ENCODE peak calls at places on chromosomes 1 and 21, in nine cellular contexts. R, J, P, X, F, V, Z, N and Y are unnamed samples.

GRCh38 chr1:226121587-226122400 is 59.3 kb downstream of the H3-3A start:
- DNase-seq in R (peak), J (peak), P (no peak), X (peak), F (peak), V (peak), Z (peak), N (peak), Y (peak)

GRCh38 chr1:178101654-178102053 is 7.8 kb downstream of the RASAL2 start:
- DNase-seq in R (no peak), J (no peak), P (no peak), X (no peak), F (no peak), V (no peak), Z (peak), N (no peak), Y (no peak)

GRCh38 chr1:84467298-84467697 is 11.8 kb upstream of the RPF1 start:
- DNase-seq in R (no peak), J (no peak), P (no peak), X (no peak), F (peak), V (no peak), Z (no peak), N (no peak), Y (no peak)

GRCh38 chr1:236836157-236836556 is 41.1 kb downstream of the MTR start:
- DNase-seq in R (no peak), J (no peak), P (no peak), X (no peak), F (no peak), V (no peak), Z (no peak), N (no peak), Y (no peak)

GRCh38 chr1:151282883-151283725 is 1.0 kb downstream of the ZNF687 start:
- DNase-seq in R (peak), J (peak), P (no peak), X (no peak), F (peak), V (no peak), Z (no peak), N (peak), Y (no peak)

GRCh38 chr1:68448365-68448764 is 1.4 kb downstream of the RPE65 start:
- DNase-seq in R (no peak), J (no peak), P (no peak), X (no peak), F (no peak), V (peak), Z (no peak), N (no peak), Y (no peak)

GRCh38 chr1:92749024-92749634 is 35.8 kb downstream of the EVI5 start:
- DNase-seq in R (no peak), J (no peak), P (no peak), X (no peak), F (peak), V (peak), Z (peak), N (no peak), Y (peak)

GRCh38 chr21:28627691-28628090 is 365.0 kb downstream of the LTN1 start:
- DNase-seq in R (no peak), J (no peak), P (no peak), X (no peak), F (no peak), V (no peak), Z (no peak), N (no peak), Y (no peak)

GRCh38 chr1:62439652-62440371 is 3.0 kb downstream of the USP1 start:
- DNase-seq in R (no peak), J (no peak), P (no peak), X (no peak), F (no peak), V (no peak), Z (no peak), N (no peak), Y (no peak)

GRCh38 chr1:240413732-240414131 is 198.2 kb downstream of the GREM2 start:
- DNase-seq in R (no peak), J (no peak), P (no peak), X (no peak), F (no peak), V (no peak), Z (no peak), N (no peak), Y (no peak)

GRCh38 chr1:24725209-24725651 is 20.0 kb upstream of the CLIC4 start:
- DNase-seq in R (no peak), J (no peak), P (no peak), X (no peak), F (peak), V (peak), Z (no peak), N (no peak), Y (no peak)

GRCh38 chr1:50610563-50610962 is 187.3 kb upstream of the DMRTA2 start:
- DNase-seq in R (no peak), J (no peak), P (no peak), X (no peak), F (no peak), V (no peak), Z (no peak), N (no peak), Y (no peak)

GRCh38 chr1:61659061-61659460 is 65.9 kb downstream of the TM2D1 start:
- DNase-seq in R (no peak), J (no peak), P (no peak), X (no peak), F (peak), V (no peak), Z (no peak), N (no peak), Y (no peak)

GRCh38 chr1:215055281-215055935 is 27.1 kb upstream of the KCNK2 start:
- DNase-seq in R (no peak), J (no peak), P (no peak), X (no peak), F (peak), V (no peak), Z (no peak), N (no peak), Y (no peak)

GRCh38 chr1:149849947-149850360 is 49.4 kb upstream of the BOLA1 start:
- DNase-seq in R (no peak), J (no peak), P (no peak), X (no peak), F (peak), V (no peak), Z (no peak), N (no peak), Y (peak)

GRCh38 chr1:20660363-20661234 is 570 bp downstream of the DDOST start:
- DNase-seq in R (no peak), J (no peak), P (no peak), X (no peak), F (no peak), V (no peak), Z (no peak), N (no peak), Y (no peak)

GRCh38 chr1:44239337-44239960 is 26.2 kb downstream of the DMAP1 start:
- DNase-seq in R (no peak), J (no peak), P (no peak), X (peak), F (peak), V (peak), Z (no peak), N (peak), Y (no peak)

GRCh38 chr1:198598796-198599321 is 40.0 kb upstream of the PTPRC start:
- DNase-seq in R (no peak), J (no peak), P (no peak), X (no peak), F (no peak), V (no peak), Z (no peak), N (no peak), Y (no peak)

GRCh38 chr1:11918779-11919519 is 7.3 kb downstream of the KIAA2013 start:
- DNase-seq in R (no peak), J (peak), P (peak), X (peak), F (peak), V (no peak), Z (peak), N (peak), Y (no peak)

GRCh38 chr21:43931454-43931853 is 66.4 kb downstream of the AGPAT3 start:
- DNase-seq in R (no peak), J (no peak), P (no peak), X (no peak), F (no peak), V (no peak), Z (no peak), N (no peak), Y (no peak)

GRCh38 chr1:115781343-115781742 is 12.8 kb upstream of the CASQ2 start:
- DNase-seq in R (no peak), J (no peak), P (no peak), X (no peak), F (peak), V (no peak), Z (no peak), N (no peak), Y (no peak)

GRCh38 chr1:209622841-209623829 is 29.1 kb downstream of the LAMB3 start:
- DNase-seq in R (no peak), J (no peak), P (no peak), X (no peak), F (no peak), V (no peak), Z (no peak), N (no peak), Y (peak)

GRCh38 chr1:231020139-231020601 is 19.9 kb downstream of the FAM89A start:
- DNase-seq in R (no peak), J (no peak), P (no peak), X (no peak), F (peak), V (no peak), Z (no peak), N (no peak), Y (peak)

GRCh38 chr1:8962812-8963669 is 17.4 kb downstream of the CA6 start:
- DNase-seq in R (no peak), J (peak), P (no peak), X (peak), F (peak), V (peak), Z (peak), N (no peak), Y (no peak)

GRCh38 chr1:30755334-30755733 is 2.2 kb downstream of the LAPTM5 start:
- DNase-seq in R (no peak), J (no peak), P (no peak), X (no peak), F (no peak), V (no peak), Z (no peak), N (no peak), Y (no peak)

GRCh38 chr1:30755746-30756145 is 1.8 kb downstream of the LAPTM5 start:
- DNase-seq in R (no peak), J (no peak), P (no peak), X (no peak), F (no peak), V (no peak), Z (no peak), N (no peak), Y (no peak)

GRCh38 chr1:30756206-30756544 is 1.4 kb downstream of the LAPTM5 start:
- DNase-seq in R (no peak), J (no peak), P (no peak), X (no peak), F (no peak), V (no peak), Z (no peak), N (no peak), Y (no peak)

GRCh38 chr1:30757196-30757949 is at the start of gene LAPTM5:
- DNase-seq in R (peak), J (peak), P (no peak), X (peak), F (no peak), V (no peak), Z (no peak), N (peak), Y (peak)

DNA sequence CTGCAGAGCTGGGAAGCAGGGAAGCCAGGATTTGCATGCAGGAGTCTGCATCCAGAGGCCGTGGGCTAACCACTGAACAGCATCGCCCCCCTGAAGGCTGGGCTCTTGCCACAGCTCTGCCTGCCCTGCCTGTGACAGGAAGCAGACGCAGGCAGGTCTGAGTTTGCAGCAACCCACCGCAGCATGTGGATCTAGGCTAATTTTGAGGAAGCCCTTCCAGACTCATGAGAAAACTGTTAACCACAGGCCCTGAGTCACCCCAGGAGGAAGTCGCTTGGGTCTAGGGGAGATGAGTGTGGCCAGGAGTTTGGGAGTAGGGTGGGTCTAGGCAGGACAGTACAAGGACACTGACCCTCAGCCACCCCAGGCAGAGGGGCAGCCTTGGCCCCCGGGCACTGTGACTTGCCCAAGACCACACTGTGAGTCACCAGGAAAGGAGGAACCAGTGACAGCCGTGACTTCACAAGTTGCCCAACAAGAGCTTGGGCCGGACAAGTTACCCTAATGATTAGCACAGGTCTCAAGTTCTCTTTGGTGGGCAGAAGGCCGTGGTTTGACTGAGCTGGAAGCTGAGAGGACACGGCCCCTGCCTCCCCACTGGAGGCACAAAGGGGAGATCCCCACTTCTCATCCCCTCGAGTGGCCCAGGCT is 904 bp downstream of the LAPTM5 start:
- DNase-seq in R (peak), J (peak), P (no peak), X (peak), F (peak), V (no peak), Z (peak), N (peak), Y (peak)
- H3K27ac ChIP-seq in R (peak), J (peak), P (peak), X (no peak), F (peak), V (no peak), Z (no peak), N (peak), Y (peak)

DNA sequence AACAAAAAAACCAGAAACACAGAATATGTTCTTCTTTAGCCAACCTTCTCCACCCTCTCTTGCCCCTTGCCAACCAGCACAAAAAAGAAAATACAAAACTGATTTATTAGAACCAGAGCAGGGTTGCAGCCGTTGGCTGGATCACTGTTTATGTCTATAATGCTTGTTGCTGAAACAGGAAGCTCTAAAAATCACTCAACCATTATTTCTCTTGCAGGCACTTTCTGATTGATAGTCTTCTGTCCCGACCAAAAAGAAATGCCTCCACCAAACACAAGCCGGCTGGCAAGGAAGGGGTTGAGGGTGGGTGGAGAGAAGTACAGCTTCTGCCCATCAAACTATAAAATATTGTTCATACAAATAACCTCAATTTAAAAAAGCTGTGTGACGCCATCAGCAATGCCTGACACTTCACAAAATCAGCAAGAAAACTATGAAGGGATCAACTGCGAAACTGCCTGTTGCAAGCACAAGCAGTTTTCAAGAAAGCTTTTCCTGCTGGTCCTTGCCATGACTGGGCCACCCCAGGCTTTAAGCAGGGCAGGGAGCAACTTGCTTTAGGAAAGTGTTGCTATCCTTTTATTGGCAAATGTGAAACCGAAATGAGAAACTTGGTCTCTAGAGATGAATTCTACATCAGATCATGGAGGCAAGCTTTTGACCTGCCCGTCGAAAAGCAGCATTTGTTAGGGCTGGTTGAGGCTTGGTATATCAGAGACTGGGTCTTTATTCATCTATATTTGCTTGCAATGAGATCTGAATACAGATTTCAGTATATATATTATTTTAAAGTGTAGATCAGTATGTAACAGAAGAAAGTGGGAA is 174.2 kb downstream of the RUNX1 start:
- DNase-seq in R (no peak), J (no peak), P (no peak), X (no peak), F (no peak), V (no peak), Z (no peak), N (no peak), Y (no peak)
- H3K27ac ChIP-seq in R (no peak), J (no peak), P (peak), X (no peak), F (no peak), V (no peak), Z (no peak), N (no peak), Y (no peak)

GRCh38 chr1:97139512-97139911 is 417.9 kb downstream of the PTBP2 start:
- DNase-seq in R (no peak), J (no peak), P (no peak), X (no peak), F (no peak), V (no peak), Z (no peak), N (no peak), Y (no peak)
- H3K27ac ChIP-seq in R (no peak), J (no peak), P (no peak), X (no peak), F (no peak), V (no peak), Z (no peak), N (no peak), Y (no peak)

GRCh38 chr21:37452222-37452621 is 85.6 kb downstream of the DYRK1A start:
- DNase-seq in R (no peak), J (peak), P (peak), X (no peak), F (no peak), V (no peak), Z (no peak), N (peak), Y (no peak)

GRCh38 chr21:37451446-37451845 is 84.9 kb downstream of the DYRK1A start:
- DNase-seq in R (no peak), J (no peak), P (no peak), X (no peak), F (no peak), V (no peak), Z (no peak), N (no peak), Y (peak)

GRCh38 chr21:37453350-37453749 is 86.8 kb downstream of the DYRK1A start:
- DNase-seq in R (no peak), J (no peak), P (no peak), X (no peak), F (no peak), V (no peak), Z (no peak), N (no peak), Y (no peak)

GRCh38 chr21:37449302-37449937 is 82.8 kb downstream of the DYRK1A start:
- DNase-seq in R (no peak), J (no peak), P (no peak), X (no peak), F (no peak), V (no peak), Z (no peak), N (no peak), Y (no peak)

GRCh38 chr21:37450385-37451044 is 83.9 kb downstream of the DYRK1A start:
- DNase-seq in R (no peak), J (no peak), P (no peak), X (no peak), F (peak), V (no peak), Z (no peak), N (no peak), Y (no peak)
- H3K27ac ChIP-seq in R (no peak), J (peak), P (no peak), X (no peak), F (no peak), V (no peak), Z (no peak), N (no peak), Y (no peak)

GRCh38 chr21:45839274-45839673 is 142.3 kb upstream of the COL6A1 start:
- DNase-seq in R (no peak), J (no peak), P (no peak), X (no peak), F (peak), V (no peak), Z (no peak), N (no peak), Y (no peak)
- H3K27ac ChIP-seq in R (no peak), J (no peak), P (no peak), X (no peak), F (peak), V (no peak), Z (no peak), N (no peak), Y (no peak)

GRCh38 chr21:33236799-33237198 is 7.1 kb downstream of the IFNAR2 start:
- DNase-seq in R (no peak), J (no peak), P (no peak), X (no peak), F (no peak), V (no peak), Z (no peak), N (no peak), Y (no peak)

GRCh38 chr21:33240404-33240803 is 10.7 kb downstream of the IFNAR2 start:
- DNase-seq in R (no peak), J (no peak), P (no peak), X (no peak), F (no peak), V (no peak), Z (no peak), N (no peak), Y (no peak)

GRCh38 chr21:33237446-33237845 is 7.7 kb downstream of the IFNAR2 start:
- DNase-seq in R (no peak), J (no peak), P (no peak), X (no peak), F (no peak), V (no peak), Z (no peak), N (no peak), Y (no peak)

GRCh38 chr21:33238146-33238545 is 8.4 kb downstream of the IFNAR2 start:
- DNase-seq in R (no peak), J (no peak), P (no peak), X (no peak), F (no peak), V (no peak), Z (no peak), N (no peak), Y (no peak)

GRCh38 chr21:33238565-33239255 is 9.0 kb downstream of the IFNAR2 start:
- DNase-seq in R (no peak), J (no peak), P (no peak), X (no peak), F (no peak), V (no peak), Z (no peak), N (no peak), Y (no peak)
- H3K27ac ChIP-seq in R (peak), J (no peak), P (no peak), X (no peak), F (no peak), V (no peak), Z (no peak), N (no peak), Y (peak)

GRCh38 chr1:117653732-117654484 is 48.1 kb downstream of the TENT5C start:
- DNase-seq in R (no peak), J (no peak), P (no peak), X (no peak), F (peak), V (no peak), Z (no peak), N (no peak), Y (no peak)
- H3K27ac ChIP-seq in R (no peak), J (no peak), P (no peak), X (no peak), F (peak), V (no peak), Z (peak), N (no peak), Y (peak)

GRCh38 chr21:42553435-42553834 is 39.8 kb downstream of the SLC37A1 start:
- DNase-seq in R (no peak), J (no peak), P (no peak), X (no peak), F (no peak), V (no peak), Z (no peak), N (no peak), Y (peak)

GRCh38 chr21:42555756-42556438 is 42.2 kb downstream of the SLC37A1 start:
- DNase-seq in R (no peak), J (no peak), P (no peak), X (peak), F (no peak), V (no peak), Z (no peak), N (no peak), Y (no peak)

GRCh38 chr21:42552407-42553336 is 39.0 kb downstream of the SLC37A1 start:
- DNase-seq in R (no peak), J (no peak), P (no peak), X (peak), F (no peak), V (no peak), Z (no peak), N (no peak), Y (peak)

GRCh38 chr21:42556476-42556875 is 42.8 kb downstream of the SLC37A1 start:
- DNase-seq in R (no peak), J (no peak), P (no peak), X (peak), F (no peak), V (no peak), Z (no peak), N (no peak), Y (no peak)

GRCh38 chr21:42554251-42554937 is 40.7 kb downstream of the SLC37A1 start:
- DNase-seq in R (no peak), J (peak), P (no peak), X (peak), F (no peak), V (no peak), Z (no peak), N (no peak), Y (no peak)
- H3K27ac ChIP-seq in R (no peak), J (no peak), P (no peak), X (no peak), F (no peak), V (no peak), Z (no peak), N (no peak), Y (no peak)